ENCODE peak calls at places on chromosomes 2 and 18, in eight cellular contexts. Z, M, D, B, Y, I, J and N are unnamed samples.

GRCh38 chr2:237310515-237311114 is 103.3 kb downstream of the COL6A3 start:
- DNase-seq in Z (peak), J (no peak), B (no peak), Y (no peak), M (no peak), D (no peak), I (no peak), N (no peak)

GRCh38 chr2:203446071-203446481 is 89.0 kb downstream of the RAPH1 start:
- DNase-seq in I (no peak), D (no peak), B (no peak), Y (no peak), M (no peak), Z (no peak), J (no peak), N (no peak)

GRCh38 chr2:148887349-148888002 is 12.4 kb downstream of the KIF5C start:
- DNase-seq in Z (no peak), M (no peak), J (no peak), B (no peak), I (no peak), Y (no peak), D (no peak), N (no peak)

GRCh38 chr2:11616851-11617415 is 53.1 kb downstream of the NTSR2 start:
- DNase-seq in J (no peak), I (no peak), B (no peak), Y (no peak), D (no peak), M (no peak), Z (no peak), N (no peak)

GRCh38 chr2:226618875-226619605 is 180.6 kb downstream of the IRS1 start:
- DNase-seq in J (no peak), B (no peak), Y (no peak), Z (no peak), D (no peak), M (no peak), I (no peak), N (no peak)

GRCh38 chr18:272650-273049 is 4.8 kb upstream of the THOC1 start:
- DNase-seq in J (no peak), Z (no peak), I (no peak), M (no peak), B (no peak), D (no peak), Y (no peak), N (no peak)

GRCh38 chr2:128442053-128442751 is 123.5 kb upstream of the HS6ST1 start:
- DNase-seq in B (peak), Z (peak), I (peak), D (no peak), J (peak), M (no peak), Y (no peak), N (no peak)

GRCh38 chr2:189037518-189037917 is 63.3 kb downstream of the COL3A1 start:
- DNase-seq in B (no peak), M (no peak), Y (no peak), J (no peak), I (no peak), D (no peak), Z (no peak), N (no peak)